ENCODE peak calls at places on chromosomes 11 and 22, in four cellular contexts. One of them, this sample, is unnamed.

GRCh38 chr22:46577361-46578249 is 40.2 kb upstream of the CELSR1 start:
- DNase-seq in stimulated activated CD4-positive, alpha-beta T cell treated with anti-CD3 and anti-CD28 coated beads, Interleukin-4, amount 100 ng/mL, for 4 hours: peak
- DNase-seq in RWPE1: no peak
- DNase-seq in AG08396: peak
- DNase-seq in this sample: no peak

GRCh38 chr11:16385099-16385498 is 28.8 kb upstream of the SOX6 start:
- DNase-seq in stimulated activated CD4-positive, alpha-beta T cell treated with anti-CD3 and anti-CD28 coated beads, Interleukin-4, amount 100 ng/mL, for 4 hours: no peak
- DNase-seq in RWPE1: no peak
- DNase-seq in AG08396: no peak
- DNase-seq in this sample: no peak

GRCh38 chr11:120652705-120653335 is 141.3 kb downstream of the GRIK4 start:
- DNase-seq in stimulated activated CD4-positive, alpha-beta T cell treated with anti-CD3 and anti-CD28 coated beads, Interleukin-4, amount 100 ng/mL, for 4 hours: no peak
- DNase-seq in RWPE1: no peak
- DNase-seq in AG08396: no peak
- DNase-seq in this sample: no peak

GRCh38 chr11:47565340-47566165 is at the start of gene PTPMT1:
- DNase-seq in stimulated activated CD4-positive, alpha-beta T cell treated with anti-CD3 and anti-CD28 coated beads, Interleukin-4, amount 100 ng/mL, for 4 hours: peak
- DNase-seq in RWPE1: peak
- DNase-seq in AG08396: peak
- DNase-seq in this sample: peak

GRCh38 chr11:84686726-84687125 is 940.4 kb downstream of the DLG2 start:
- DNase-seq in stimulated activated CD4-positive, alpha-beta T cell treated with anti-CD3 and anti-CD28 coated beads, Interleukin-4, amount 100 ng/mL, for 4 hours: no peak
- DNase-seq in RWPE1: no peak
- DNase-seq in AG08396: no peak
- DNase-seq in this sample: no peak

GRCh38 chr11:112795142-112795815 is 165.9 kb upstream of the NCAM1 start:
- DNase-seq in stimulated activated CD4-positive, alpha-beta T cell treated with anti-CD3 and anti-CD28 coated beads, Interleukin-4, amount 100 ng/mL, for 4 hours: no peak
- DNase-seq in RWPE1: peak
- DNase-seq in AG08396: peak
- DNase-seq in this sample: no peak

GRCh38 chr11:76159303-76159937 is 46.9 kb downstream of the WNT11 start:
- DNase-seq in stimulated activated CD4-positive, alpha-beta T cell treated with anti-CD3 and anti-CD28 coated beads, Interleukin-4, amount 100 ng/mL, for 4 hours: no peak
- DNase-seq in RWPE1: no peak
- DNase-seq in AG08396: no peak
- DNase-seq in this sample: no peak

GRCh38 chr22:48940988-48941902 is 886.4 kb downstream of the BRD1 start:
- DNase-seq in stimulated activated CD4-positive, alpha-beta T cell treated with anti-CD3 and anti-CD28 coated beads, Interleukin-4, amount 100 ng/mL, for 4 hours: no peak
- DNase-seq in RWPE1: no peak
- DNase-seq in AG08396: no peak
- DNase-seq in this sample: peak

GRCh38 chr22:39808087-39808486 is 85.5 kb downstream of the ENTHD1 start:
- DNase-seq in stimulated activated CD4-positive, alpha-beta T cell treated with anti-CD3 and anti-CD28 coated beads, Interleukin-4, amount 100 ng/mL, for 4 hours: peak
- DNase-seq in RWPE1: no peak
- DNase-seq in AG08396: peak
- DNase-seq in this sample: no peak

GRCh38 chr11:19980388-19980787 is 179.9 kb downstream of the DBX1 start:
- DNase-seq in stimulated activated CD4-positive, alpha-beta T cell treated with anti-CD3 and anti-CD28 coated beads, Interleukin-4, amount 100 ng/mL, for 4 hours: no peak
- DNase-seq in RWPE1: no peak
- DNase-seq in AG08396: no peak
- DNase-seq in this sample: no peak

GRCh38 chr11:1083621-1084551 is 9.2 kb downstream of the MUC2 start:
- DNase-seq in stimulated activated CD4-positive, alpha-beta T cell treated with anti-CD3 and anti-CD28 coated beads, Interleukin-4, amount 100 ng/mL, for 4 hours: no peak
- DNase-seq in RWPE1: no peak
- DNase-seq in AG08396: no peak
- DNase-seq in this sample: no peak

GRCh38 chr11:16846305-16846704 is 107.9 kb downstream of the C11orf58 start:
- DNase-seq in stimulated activated CD4-positive, alpha-beta T cell treated with anti-CD3 and anti-CD28 coated beads, Interleukin-4, amount 100 ng/mL, for 4 hours: no peak
- DNase-seq in RWPE1: no peak
- DNase-seq in AG08396: no peak
- DNase-seq in this sample: no peak

GRCh38 chr11:76783901-76784813 is 1.0 kb downstream of the TSKU start:
- DNase-seq in stimulated activated CD4-positive, alpha-beta T cell treated with anti-CD3 and anti-CD28 coated beads, Interleukin-4, amount 100 ng/mL, for 4 hours: no peak
- DNase-seq in RWPE1: peak
- DNase-seq in AG08396: peak
- DNase-seq in this sample: peak

GRCh38 chr22:22408731-22409696 is 99.5 kb downstream of the ZNF280B start:
- DNase-seq in stimulated activated CD4-positive, alpha-beta T cell treated with anti-CD3 and anti-CD28 coated beads, Interleukin-4, amount 100 ng/mL, for 4 hours: no peak
- DNase-seq in RWPE1: no peak
- DNase-seq in AG08396: peak
- DNase-seq in this sample: peak

GRCh38 chr11:41133023-41133422 is 326.4 kb downstream of the LRRC4C start:
- DNase-seq in stimulated activated CD4-positive, alpha-beta T cell treated with anti-CD3 and anti-CD28 coated beads, Interleukin-4, amount 100 ng/mL, for 4 hours: no peak
- DNase-seq in RWPE1: no peak
- DNase-seq in AG08396: no peak
- DNase-seq in this sample: no peak

GRCh38 chr11:92376146-92376599 is 151.6 kb downstream of the FAT3 start:
- DNase-seq in stimulated activated CD4-positive, alpha-beta T cell treated with anti-CD3 and anti-CD28 coated beads, Interleukin-4, amount 100 ng/mL, for 4 hours: no peak
- DNase-seq in RWPE1: no peak
- DNase-seq in AG08396: peak
- DNase-seq in this sample: no peak

GRCh38 chr11:72704028-72704782 is 30.0 kb upstream of the PDE2A start:
- DNase-seq in stimulated activated CD4-positive, alpha-beta T cell treated with anti-CD3 and anti-CD28 coated beads, Interleukin-4, amount 100 ng/mL, for 4 hours: no peak
- DNase-seq in RWPE1: no peak
- DNase-seq in AG08396: no peak
- DNase-seq in this sample: no peak

GRCh38 chr22:29780781-29781676 is 13.9 kb downstream of the UQCR10 start:
- DNase-seq in stimulated activated CD4-positive, alpha-beta T cell treated with anti-CD3 and anti-CD28 coated beads, Interleukin-4, amount 100 ng/mL, for 4 hours: no peak
- DNase-seq in RWPE1: peak
- DNase-seq in AG08396: peak
- DNase-seq in this sample: no peak

GRCh38 chr11:88531776-88532175 is 194.2 kb upstream of the CTSC start:
- DNase-seq in stimulated activated CD4-positive, alpha-beta T cell treated with anti-CD3 and anti-CD28 coated beads, Interleukin-4, amount 100 ng/mL, for 4 hours: no peak
- DNase-seq in RWPE1: no peak
- DNase-seq in AG08396: no peak
- DNase-seq in this sample: no peak

GRCh38 chr11:20022363-20023081 is 137.8 kb downstream of the DBX1 start:
- DNase-seq in stimulated activated CD4-positive, alpha-beta T cell treated with anti-CD3 and anti-CD28 coated beads, Interleukin-4, amount 100 ng/mL, for 4 hours: no peak
- DNase-seq in RWPE1: no peak
- DNase-seq in AG08396: no peak
- DNase-seq in this sample: no peak

GRCh38 chr11:23755076-23755475 is 741.8 kb upstream of the LUZP2 start:
- DNase-seq in stimulated activated CD4-positive, alpha-beta T cell treated with anti-CD3 and anti-CD28 coated beads, Interleukin-4, amount 100 ng/mL, for 4 hours: no peak
- DNase-seq in RWPE1: no peak
- DNase-seq in AG08396: no peak
- DNase-seq in this sample: no peak

GRCh38 chr11:62612366-62613274 is at the start of the genes EML3 and ROM1:
- DNase-seq in stimulated activated CD4-positive, alpha-beta T cell treated with anti-CD3 and anti-CD28 coated beads, Interleukin-4, amount 100 ng/mL, for 4 hours: peak
- DNase-seq in RWPE1: peak
- DNase-seq in AG08396: peak
- DNase-seq in this sample: peak

GRCh38 chr11:7918141-7918540 is 12.9 kb downstream of the OR10A6 start:
- DNase-seq in stimulated activated CD4-positive, alpha-beta T cell treated with anti-CD3 and anti-CD28 coated beads, Interleukin-4, amount 100 ng/mL, for 4 hours: no peak
- DNase-seq in RWPE1: no peak
- DNase-seq in AG08396: no peak
- DNase-seq in this sample: no peak

GRCh38 chr22:49183826-49184216 is 643.9 kb downstream of the BRD1 start:
- DNase-seq in stimulated activated CD4-positive, alpha-beta T cell treated with anti-CD3 and anti-CD28 coated beads, Interleukin-4, amount 100 ng/mL, for 4 hours: no peak
- DNase-seq in RWPE1: no peak
- DNase-seq in AG08396: no peak
- DNase-seq in this sample: no peak

GRCh38 chr11:118935381-118935780 is 9.7 kb upstream of the BCL9L start:
- DNase-seq in stimulated activated CD4-positive, alpha-beta T cell treated with anti-CD3 and anti-CD28 coated beads, Interleukin-4, amount 100 ng/mL, for 4 hours: no peak
- DNase-seq in RWPE1: no peak
- DNase-seq in AG08396: no peak
- DNase-seq in this sample: no peak

This sample was measured in lower leg skin.